ENCODE peak calls at places on chromosome 7, in five cellular contexts. One of them, this sample, is unnamed.

GRCh38 chr7:138886501-138886917 is 88.5 kb upstream of the ATP6V0A4 start:
- DNase-seq in WTC11: no peak
- DNase-seq in H1: no peak
- DNase-seq in K562: peak
- DNase-seq in GM12878: peak
- DNase-seq in this sample: peak

GRCh38 chr7:99204078-99204477 is 3.8 kb downstream of the KPNA7 start:
- DNase-seq in WTC11: no peak
- DNase-seq in H1: no peak
- DNase-seq in K562: no peak
- DNase-seq in GM12878: no peak
- DNase-seq in this sample: no peak

GRCh38 chr7:45181991-45182855 is 24.6 kb downstream of the RAMP3 start:
- DNase-seq in WTC11: no peak
- DNase-seq in H1: no peak
- DNase-seq in K562: no peak
- DNase-seq in GM12878: no peak
- DNase-seq in this sample: no peak

GRCh38 chr7:64098-64521 is 128.3 kb upstream of the FAM20C start:
- DNase-seq in WTC11: peak
- DNase-seq in H1: no peak
- DNase-seq in K562: peak
- DNase-seq in GM12878: no peak
- DNase-seq in this sample: peak

GRCh38 chr7:94907420-94908203 is at the start of gene PPP1R9A:
- DNase-seq in WTC11: peak
- DNase-seq in H1: peak
- DNase-seq in K562: no peak
- DNase-seq in GM12878: no peak
- DNase-seq in this sample: peak

GRCh38 chr7:43038229-43038628 is 74.2 kb upstream of the HECW1 start:
- DNase-seq in WTC11: no peak
- DNase-seq in H1: no peak
- DNase-seq in K562: no peak
- DNase-seq in GM12878: no peak
- DNase-seq in this sample: no peak

GRCh38 chr7:130560972-130561371 is 69.1 kb downstream of the MEST start:
- DNase-seq in WTC11: no peak
- DNase-seq in H1: peak
- DNase-seq in K562: no peak
- DNase-seq in GM12878: peak
- DNase-seq in this sample: peak

GRCh38 chr7:153567426-153567825 is 484.8 kb upstream of the DPP6 start:
- DNase-seq in WTC11: no peak
- DNase-seq in H1: no peak
- DNase-seq in K562: no peak
- DNase-seq in GM12878: no peak
- DNase-seq in this sample: no peak

GRCh38 chr7:25656581-25657026 is 428.3 kb upstream of the NPVF start:
- DNase-seq in WTC11: no peak
- DNase-seq in H1: no peak
- DNase-seq in K562: no peak
- DNase-seq in GM12878: no peak
- DNase-seq in this sample: no peak

GRCh38 chr7:84188811-84189405 is 5.7 kb downstream of the SEMA3A start:
- DNase-seq in WTC11: no peak
- DNase-seq in H1: no peak
- DNase-seq in K562: no peak
- DNase-seq in GM12878: no peak
- DNase-seq in this sample: peak

GRCh38 chr7:129492406-129492805 is 9.9 kb upstream of the SMKR1 start:
- DNase-seq in WTC11: no peak
- DNase-seq in H1: no peak
- DNase-seq in K562: no peak
- DNase-seq in GM12878: no peak
- DNase-seq in this sample: no peak

GRCh38 chr7:159064121-159064815 is 80.4 kb downstream of the VIPR2 start:
- DNase-seq in WTC11: no peak
- DNase-seq in H1: no peak
- DNase-seq in K562: no peak
- DNase-seq in GM12878: no peak
- DNase-seq in this sample: no peak

GRCh38 chr7:145036592-145037386 is 200.9 kb upstream of the TPK1 start:
- DNase-seq in WTC11: peak
- DNase-seq in H1: peak
- DNase-seq in K562: peak
- DNase-seq in GM12878: peak
- DNase-seq in this sample: peak

GRCh38 chr7:154744226-154744860 is 258.6 kb downstream of the PAXIP1 start:
- DNase-seq in WTC11: peak
- DNase-seq in H1: peak
- DNase-seq in K562: peak
- DNase-seq in GM12878: no peak
- DNase-seq in this sample: no peak

GRCh38 chr7:142602183-142602582 is 147.1 kb upstream of the PRSS1 start:
- DNase-seq in WTC11: no peak
- DNase-seq in H1: no peak
- DNase-seq in K562: no peak
- DNase-seq in GM12878: no peak
- DNase-seq in this sample: no peak

GRCh38 chr7:95871078-95871848 is 98.9 kb downstream of the DYNC1I1 start:
- DNase-seq in WTC11: peak
- DNase-seq in H1: no peak
- DNase-seq in K562: peak
- DNase-seq in GM12878: no peak
- DNase-seq in this sample: peak

GRCh38 chr7:46811529-46811928 is 770.4 kb downstream of the TNS3 start:
- DNase-seq in WTC11: no peak
- DNase-seq in H1: no peak
- DNase-seq in K562: no peak
- DNase-seq in GM12878: no peak
- DNase-seq in this sample: no peak

GRCh38 chr7:157437519-157438061 is 100.8 kb downstream of the DNAJB6 start:
- DNase-seq in WTC11: no peak
- DNase-seq in H1: no peak
- DNase-seq in K562: no peak
- DNase-seq in GM12878: no peak
- DNase-seq in this sample: no peak

GRCh38 chr7:51253157-51253556 is 63.5 kb downstream of the COBL start:
- DNase-seq in WTC11: no peak
- DNase-seq in H1: no peak
- DNase-seq in K562: no peak
- DNase-seq in GM12878: no peak
- DNase-seq in this sample: no peak

GRCh38 chr7:18667466-18667865 is 171.9 kb downstream of the HDAC9 start:
- DNase-seq in WTC11: no peak
- DNase-seq in H1: no peak
- DNase-seq in K562: no peak
- DNase-seq in GM12878: no peak
- DNase-seq in this sample: peak

GRCh38 chr7:126856691-126857291 is 395.9 kb downstream of the GRM8 start:
- DNase-seq in WTC11: no peak
- DNase-seq in H1: no peak
- DNase-seq in K562: no peak
- DNase-seq in GM12878: no peak
- DNase-seq in this sample: peak

GRCh38 chr7:44981035-44981706 is 2.4 kb upstream of the MYO1G start:
- DNase-seq in WTC11: no peak
- DNase-seq in H1: no peak
- DNase-seq in K562: no peak
- DNase-seq in GM12878: no peak
- DNase-seq in this sample: no peak

GRCh38 chr7:1210979-1211608 is 21.6 kb upstream of the UNCX start:
- DNase-seq in WTC11: no peak
- DNase-seq in H1: no peak
- DNase-seq in K562: no peak
- DNase-seq in GM12878: no peak
- DNase-seq in this sample: no peak

GRCh38 chr7:55071411-55072188 is 52.8 kb downstream of the EGFR start:
- DNase-seq in WTC11: no peak
- DNase-seq in H1: no peak
- DNase-seq in K562: no peak
- DNase-seq in GM12878: no peak
- DNase-seq in this sample: no peak

GRCh38 chr7:90618880-90619279 is 22.8 kb downstream of the CDK14 start:
- DNase-seq in WTC11: no peak
- DNase-seq in H1: no peak
- DNase-seq in K562: no peak
- DNase-seq in GM12878: no peak
- DNase-seq in this sample: no peak

GRCh38 chr7:47786557-47787248 is 161.6 kb downstream of the PKD1L1 start:
- DNase-seq in WTC11: peak
- DNase-seq in H1: peak
- DNase-seq in K562: no peak
- DNase-seq in GM12878: no peak
- DNase-seq in this sample: peak

GRCh38 chr7:26048663-26049062 is 103.3 kb upstream of the NFE2L3 start:
- DNase-seq in WTC11: no peak
- DNase-seq in H1: no peak
- DNase-seq in K562: no peak
- DNase-seq in GM12878: no peak
- DNase-seq in this sample: no peak

GRCh38 chr7:155986497-155987160 is 174.4 kb upstream of the SHH start:
- DNase-seq in WTC11: no peak
- DNase-seq in H1: no peak
- DNase-seq in K562: no peak
- DNase-seq in GM12878: no peak
- DNase-seq in this sample: no peak

GRCh38 chr7:155985518-155986427 is 173.5 kb upstream of the SHH start:
- DNase-seq in WTC11: no peak
- DNase-seq in H1: no peak
- DNase-seq in K562: no peak
- DNase-seq in GM12878: no peak
- DNase-seq in this sample: no peak

GRCh38 chr7:155984028-155984607 is 171.9 kb upstream of the SHH start:
- DNase-seq in WTC11: no peak
- DNase-seq in H1: no peak
- DNase-seq in K562: no peak
- DNase-seq in GM12878: no peak
- DNase-seq in this sample: no peak

GRCh38 chr7:155983176-155983815 is 171.0 kb upstream of the SHH start:
- DNase-seq in WTC11: no peak
- DNase-seq in H1: no peak
- DNase-seq in K562: no peak
- DNase-seq in GM12878: no peak
- DNase-seq in this sample: no peak

GRCh38 chr7:155984609-155985405 is 172.5 kb upstream of the SHH start:
- DNase-seq in WTC11: no peak
- DNase-seq in H1: no peak
- DNase-seq in K562: no peak
- DNase-seq in GM12878: no peak
- DNase-seq in this sample: no peak
- TF ChIP-seq ATF2 in WTC11: no peak
- TF ChIP-seq ATF2 in H1: no peak
- TF ChIP-seq ATF2 in K562: no peak
- TF ChIP-seq ATF2 in GM12878: no peak
- TF ChIP-seq ATF2 in this sample: no peak

DNA sequence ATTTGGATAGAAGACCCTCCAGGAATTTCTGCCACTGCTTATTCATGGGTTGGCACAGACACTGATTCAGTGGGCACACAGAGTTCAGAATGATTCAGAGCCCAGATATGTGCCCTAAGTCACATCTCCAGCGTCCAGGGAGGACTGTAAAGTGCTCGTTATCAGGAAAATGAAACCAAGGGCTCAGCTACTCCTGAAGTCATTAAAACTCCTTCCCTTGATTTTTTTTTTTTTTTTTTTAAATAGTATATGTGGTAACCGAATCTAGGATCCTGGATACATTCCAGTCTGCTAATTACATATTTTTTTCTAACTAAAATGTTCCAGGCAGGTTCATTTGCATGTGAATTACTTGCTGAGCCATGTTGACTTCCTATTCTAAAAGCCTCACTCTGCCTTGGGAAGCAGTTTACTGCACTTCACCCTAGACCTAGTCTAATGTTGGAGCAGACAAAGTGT is 34.7 kb downstream of the MET start:
- DNase-seq in WTC11: no peak
- DNase-seq in H1: no peak
- DNase-seq in K562: no peak
- DNase-seq in GM12878: no peak
- DNase-seq in this sample: no peak
- TF ChIP-seq ATF2 in WTC11: no peak
- TF ChIP-seq ATF2 in H1: no peak
- TF ChIP-seq ATF2 in K562: no peak
- TF ChIP-seq ATF2 in GM12878: no peak
- TF ChIP-seq ATF2 in this sample: no peak

GRCh38 chr7:151409555-151410404 is at the start of gene WDR86:
- DNase-seq in WTC11: peak
- DNase-seq in H1: no peak
- DNase-seq in K562: no peak
- DNase-seq in GM12878: no peak
- DNase-seq in this sample: no peak

GRCh38 chr7:151408839-151409554 is 841 bp downstream of the WDR86 start:
- DNase-seq in WTC11: peak
- DNase-seq in H1: no peak
- DNase-seq in K562: no peak
- DNase-seq in GM12878: peak
- DNase-seq in this sample: peak

GRCh38 chr7:151411551-151411950 is 1.7 kb upstream of the WDR86 start:
- DNase-seq in WTC11: no peak
- DNase-seq in H1: no peak
- DNase-seq in K562: no peak
- DNase-seq in GM12878: no peak
- DNase-seq in this sample: no peak

GRCh38 chr7:151412318-151412717 is 2.5 kb upstream of the WDR86 start:
- DNase-seq in WTC11: no peak
- DNase-seq in H1: no peak
- DNase-seq in K562: no peak
- DNase-seq in GM12878: no peak
- DNase-seq in this sample: no peak

GRCh38 chr7:151410405-151411390 is 860 bp upstream of the WDR86 start:
- DNase-seq in WTC11: peak
- DNase-seq in H1: no peak
- DNase-seq in K562: no peak
- DNase-seq in GM12878: no peak
- DNase-seq in this sample: no peak
- TF ChIP-seq ATF2 in WTC11: no peak
- TF ChIP-seq ATF2 in H1: no peak
- TF ChIP-seq ATF2 in K562: no peak
- TF ChIP-seq ATF2 in GM12878: no peak
- TF ChIP-seq ATF2 in this sample: no peak

DNA sequence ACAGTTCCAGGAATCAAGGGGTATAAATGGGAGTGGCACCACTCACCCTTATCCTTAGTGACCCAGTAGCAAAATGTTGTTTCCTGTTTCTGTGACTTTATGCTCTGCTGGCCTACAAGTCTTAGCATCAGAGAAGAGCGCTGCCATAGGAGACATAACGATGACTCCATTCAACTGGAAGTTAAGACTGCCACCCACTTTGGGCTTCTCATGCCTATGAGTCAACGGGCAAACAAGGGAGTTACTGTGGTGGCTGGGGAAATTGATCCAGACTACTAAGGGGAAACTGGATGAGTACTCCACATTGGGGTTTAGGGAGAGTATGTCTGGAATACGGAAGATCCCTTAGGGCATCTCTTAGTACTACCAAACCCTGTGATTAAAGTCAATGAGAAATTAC is 40.6 kb upstream of the PIK3CG start:
- DNase-seq in WTC11: no peak
- DNase-seq in H1: no peak
- DNase-seq in K562: no peak
- DNase-seq in GM12878: no peak
- DNase-seq in this sample: no peak
- TF ChIP-seq ATF2 in WTC11: no peak
- TF ChIP-seq ATF2 in H1: no peak
- TF ChIP-seq ATF2 in K562: no peak
- TF ChIP-seq ATF2 in GM12878: no peak
- TF ChIP-seq ATF2 in this sample: no peak

This sample was measured in HepG2.